ENCODE peak calls at places on chromosome 9, in five cellular contexts. C, Y, P, B and Q are unnamed samples.

GRCh38 chr9:82356131-82356530 is 367.6 kb downstream of the SPATA31D1 start:
- DNase-seq in C (no peak), Y (no peak), P (no peak), B (no peak), Q (no peak)

GRCh38 chr9:133428579-133429215 is 6.5 kb downstream of the ADAMTS13 start:
- DNase-seq in C (no peak), Y (peak; percentile 40), P (no peak), B (no peak), Q (peak; percentile 64)

GRCh38 chr9:130732131-130732530 is 38.6 kb downstream of the EXOSC2 start:
- DNase-seq in C (no peak), Y (no peak), P (no peak), B (no peak), Q (peak; percentile 83)

GRCh38 chr9:110729628-110730027 is 61.0 kb downstream of the MUSK start:
- DNase-seq in C (no peak), Y (no peak), P (no peak), B (no peak), Q (no peak)

GRCh38 chr9:16352791-16353401 is 517.6 kb downstream of the BNC2 start:
- DNase-seq in C (no peak), Y (no peak), P (no peak), B (no peak), Q (no peak)

GRCh38 chr9:121900163-121900562 is 192.9 kb downstream of the TTLL11 start:
- DNase-seq in C (no peak), Y (no peak), P (no peak), B (no peak), Q (no peak)

GRCh38 chr9:90112791-90113190 is 508.0 kb downstream of the GADD45G start:
- DNase-seq in C (no peak), Y (no peak), P (no peak), B (no peak), Q (no peak)

GRCh38 chr9:124769451-124770358 is 1.4 kb downstream of the NR6A1 start:
- DNase-seq in C (no peak), Y (peak; percentile 59), P (peak; percentile 46), B (no peak), Q (peak; percentile 48)

GRCh38 chr9:96172797-96173196 is 129.2 kb downstream of the HSD17B3 start:
- DNase-seq in C (no peak), Y (no peak), P (no peak), B (no peak), Q (no peak)

GRCh38 chr9:21326526-21327139 is 8.6 kb downstream of the KLHL9 start:
- DNase-seq in C (no peak), Y (no peak), P (peak; percentile 10), B (no peak), Q (no peak)

GRCh38 chr9:14910178-14910805 is at the start of gene FREM1:
- DNase-seq in C (no peak), Y (peak; percentile 38), P (no peak), B (no peak), Q (peak; percentile 22)

GRCh38 chr9:4009006-4009511 is 290.8 kb downstream of the GLIS3 start:
- DNase-seq in C (no peak), Y (no peak), P (no peak), B (no peak), Q (no peak)

GRCh38 chr9:13279284-13280162 is at the start of gene MPDZ:
- DNase-seq in C (no peak), Y (peak; percentile 78), P (peak; percentile 62), B (no peak), Q (peak; percentile 68)

GRCh38 chr9:96121162-96121561 is 180.8 kb downstream of the HSD17B3 start:
- DNase-seq in C (no peak), Y (no peak), P (no peak), B (no peak), Q (no peak)

GRCh38 chr9:22049411-22049810 is 40.3 kb upstream of the CDKN2B start:
- DNase-seq in C (no peak), Y (no peak), P (no peak), B (no peak), Q (no peak)

GRCh38 chr9:2085719-2086515 is 70.8 kb downstream of the SMARCA2 start:
- DNase-seq in C (no peak), Y (no peak), P (no peak), B (no peak), Q (no peak)

GRCh38 chr9:137613259-137613658 is 5.5 kb upstream of the EHMT1 start:
- DNase-seq in C (no peak), Y (no peak), P (no peak), B (no peak), Q (no peak)